ENCODE peak calls at places on chromosomes 5 and 9, in six cellular contexts. Y, V, O, H, C and A are unnamed samples.

GRCh38 chr5:73446631-73447233 is 1.8 kb downstream of the FOXD1 start:
- DNase-seq in V (no peak), C (no peak), O (no peak), H (no peak), Y (no peak), A (no peak)

GRCh38 chr9:124284940-124285441 is 27.2 kb downstream of the NEK6 start:
- DNase-seq in Y (peak; percentile 96), O (no peak), C (no peak), H (no peak), V (peak; percentile 88), A (no peak)

GRCh38 chr5:179615203-179615602 is 8.3 kb downstream of the HNRNPH1 start:
- DNase-seq in C (no peak), Y (no peak), H (no peak), V (no peak), O (no peak), A (no peak)

GRCh38 chr9:104557179-104557634 is 11.8 kb upstream of the OR13C8 start:
- DNase-seq in V (no peak), Y (no peak), H (no peak), O (no peak), C (no peak), A (no peak)

GRCh38 chr9:122318284-122318683 is 52.5 kb upstream of the PTGS1 start:
- DNase-seq in Y (peak; percentile 31), V (peak; percentile 45), C (no peak), O (no peak), H (no peak), A (no peak)

GRCh38 chr5:179732918-179733763 is 519 bp downstream of the MAML1 start:
- DNase-seq in O (peak; percentile 64), V (peak; percentile 40), C (peak; percentile 59), H (peak; percentile 65), Y (peak; percentile 24), A (peak; percentile 73)

GRCh38 chr5:159071382-159071781 is 28.3 kb downstream of the EBF1 start:
- DNase-seq in V (no peak), Y (no peak), O (no peak), C (no peak), H (no peak), A (no peak)

GRCh38 chr9:749712-750111 is 91.8 kb upstream of the DMRT1 start:
- DNase-seq in Y (no peak), C (no peak), V (no peak), O (no peak), H (no peak), A (no peak)

GRCh38 chr5:14672082-14672481 is 7.6 kb downstream of the OTULIN start:
- DNase-seq in O (no peak), Y (no peak), V (no peak), H (no peak), C (no peak), A (no peak)

GRCh38 chr9:122383992-122384461 is 13.2 kb downstream of the PTGS1 start:
- DNase-seq in Y (peak; percentile 88), O (no peak), V (peak; percentile 57), H (no peak), C (no peak), A (no peak)

GRCh38 chr5:54838843-54839242 is 146.6 kb downstream of the ESM1 start:
- DNase-seq in Y (no peak), C (no peak), V (no peak), H (no peak), O (no peak), A (no peak)

GRCh38 chr9:16206560-16206959 is 653.7 kb downstream of the CCDC171 start:
- DNase-seq in Y (no peak), C (no peak), V (no peak), O (no peak), H (no peak), A (no peak)

GRCh38 chr5:153742071-153742470 is 251.6 kb downstream of the GRIA1 start:
- DNase-seq in O (no peak), H (no peak), V (no peak), C (no peak), Y (no peak), A (no peak)

GRCh38 chr5:111278824-111279504 is 54.8 kb downstream of the CAMK4 start:
- DNase-seq in H (peak; percentile 78), O (peak; percentile 71), C (peak; percentile 33), Y (no peak), V (peak; percentile 44), A (peak; percentile 58)

GRCh38 chr5:94266170-94266569 is 352.2 kb downstream of the KIAA0825 start:
- DNase-seq in C (no peak), H (no peak), O (no peak), Y (peak; percentile 30), V (no peak), A (no peak)

GRCh38 chr5:163696270-163696887 is 191.0 kb downstream of the MAT2B start:
- DNase-seq in V (peak; percentile 90), H (peak; percentile 83), O (no peak), Y (peak; percentile 75), C (peak; percentile 33), A (no peak)
- H3K4me3 ChIP-seq in V (no peak overlapping the region), H (no peak overlapping the region), O (no peak overlapping the region), Y (no peak overlapping the region), C (no peak overlapping the region), A (no peak overlapping the region)

GRCh38 chr5:141175933-141176332 is 1.7 kb upstream of the PCDHB8 start:
- DNase-seq in Y (no peak), V (no peak), O (no peak), H (no peak), C (no peak), A (no peak)

DNA sequence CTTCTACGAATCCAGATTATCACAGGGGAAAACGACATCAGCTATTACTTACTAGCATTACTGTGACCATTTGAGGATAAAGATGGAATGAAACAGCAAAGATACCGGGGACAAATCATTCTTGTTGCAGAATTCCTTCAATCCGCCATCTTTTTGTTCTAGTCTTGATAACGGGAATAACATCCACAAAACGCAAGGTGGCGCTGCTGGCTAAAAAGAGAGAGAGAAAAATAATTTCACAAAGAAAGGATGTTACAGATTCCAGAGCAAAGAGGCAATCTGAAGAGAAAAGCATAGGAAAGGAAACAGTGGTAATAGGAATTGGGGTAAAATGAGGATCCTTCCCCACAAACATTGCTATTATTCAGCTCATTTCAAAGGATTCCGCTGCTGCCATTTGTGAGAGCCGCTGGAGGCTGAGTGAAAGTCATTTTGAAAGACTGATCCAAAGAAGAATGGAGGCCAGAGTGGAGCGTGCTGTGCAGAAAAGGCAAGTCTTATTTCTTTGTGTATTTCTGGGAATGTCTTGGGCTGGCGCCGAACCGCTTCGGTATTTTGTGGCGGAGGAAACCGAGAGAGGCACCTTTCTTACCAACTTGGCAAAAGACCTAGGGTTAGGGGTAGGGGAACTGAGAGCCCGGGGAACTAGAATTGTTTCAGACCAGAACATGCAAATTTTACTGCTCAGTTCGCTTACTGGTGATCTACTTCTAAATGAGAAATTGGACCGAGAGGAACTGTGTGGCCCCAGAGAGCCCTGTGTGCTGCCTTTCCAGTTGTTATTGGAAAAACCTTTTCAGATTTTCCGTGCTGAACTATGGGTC is at the start of gene PCDHB7:
- DNase-seq in Y (peak; percentile 33), O (no peak), H (peak; percentile 24), C (no peak), V (peak; percentile 25), A (no peak)
- TF ChIP-seq CTCF in Y (peak; percentile 56), O (peak; percentile 39), H (peak; percentile 34), C (peak; percentile 13), V (peak; percentile 40), A (peak; percentile 11)

GRCh38 chr5:36179950-36180349 is 28.0 kb downstream of the SKP2 start:
- DNase-seq in C (no peak), Y (no peak), H (no peak), V (no peak), O (no peak), A (no peak)

GRCh38 chr5:36177154-36177553 is 25.2 kb downstream of the SKP2 start:
- DNase-seq in Y (no peak), C (no peak), H (no peak), V (no peak), O (no peak), A (no peak)

GRCh38 chr5:36177715-36178556 is 26.0 kb downstream of the SKP2 start:
- DNase-seq in C (peak; percentile 25), V (peak; percentile 79), O (no peak), H (peak; percentile 52), Y (peak; percentile 57), A (no peak)

GRCh38 chr5:36181709-36182262 is 29.9 kb downstream of the SKP2 start:
- DNase-seq in O (no peak), V (no peak), C (no peak), H (no peak), Y (no peak), A (no peak)

DNA sequence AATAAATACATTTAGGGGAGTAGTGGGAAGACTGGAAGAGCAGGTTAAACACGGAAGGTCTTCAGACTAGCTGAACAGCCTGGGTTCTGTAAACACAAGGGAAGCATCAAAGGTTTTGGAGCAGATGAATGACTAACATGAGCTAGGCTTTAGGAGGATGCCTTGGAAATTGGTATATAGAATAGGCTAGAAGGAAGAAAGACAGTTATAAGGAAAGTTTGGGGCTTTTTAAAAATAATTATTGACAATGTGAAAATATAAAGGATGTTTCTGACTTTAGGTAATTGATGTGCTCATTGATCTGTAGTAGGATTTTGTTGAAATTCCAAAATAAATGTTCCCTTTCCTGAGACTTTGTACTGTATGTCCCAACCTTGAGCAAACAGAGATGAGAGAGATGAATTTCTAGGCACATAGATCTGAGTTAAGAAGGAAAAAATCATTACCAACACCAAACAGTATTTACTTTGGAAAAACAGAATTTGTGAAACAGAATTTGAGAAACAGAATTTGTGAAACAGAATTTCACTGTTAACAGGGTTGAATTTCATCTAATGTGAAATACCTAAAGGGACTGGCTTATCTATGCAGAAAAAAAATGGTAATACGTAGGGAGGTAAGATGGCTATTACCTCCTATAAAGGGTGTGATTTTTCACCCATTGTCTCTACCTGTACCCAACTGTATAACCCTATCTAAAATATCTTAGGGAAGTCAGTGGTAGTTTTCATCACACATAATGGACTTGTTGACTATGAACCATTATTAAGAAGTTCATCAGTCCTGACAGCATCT is 28.8 kb downstream of the SKP2 start:
- DNase-seq in H (no peak), O (no peak), V (no peak), C (no peak), Y (no peak), A (no peak)
- H3K4me3 ChIP-seq in H (no peak overlapping the region), O (no peak overlapping the region), V (no peak overlapping the region), C (no peak overlapping the region), Y (no peak overlapping the region), A (no peak overlapping the region)

GRCh38 chr9:73229543-73229942 is 77.9 kb downstream of the ANXA1 start:
- DNase-seq in V (no peak), Y (no peak), O (no peak), C (no peak), H (no peak), A (no peak)
- TF ChIP-seq CTCF in V (no peak), Y (no peak), O (no peak), C (no peak), H (no peak), A (no peak)

GRCh38 chr9:3769646-3770045 is 243.8 kb upstream of the RFX3 start:
- DNase-seq in V (no peak), H (no peak), C (no peak), O (no peak), Y (no peak), A (no peak)
- H3K4me3 ChIP-seq in V (no peak overlapping the region), H (no peak overlapping the region), C (no peak overlapping the region), O (no peak overlapping the region), Y (no peak overlapping the region), A (no peak overlapping the region)

DNA sequence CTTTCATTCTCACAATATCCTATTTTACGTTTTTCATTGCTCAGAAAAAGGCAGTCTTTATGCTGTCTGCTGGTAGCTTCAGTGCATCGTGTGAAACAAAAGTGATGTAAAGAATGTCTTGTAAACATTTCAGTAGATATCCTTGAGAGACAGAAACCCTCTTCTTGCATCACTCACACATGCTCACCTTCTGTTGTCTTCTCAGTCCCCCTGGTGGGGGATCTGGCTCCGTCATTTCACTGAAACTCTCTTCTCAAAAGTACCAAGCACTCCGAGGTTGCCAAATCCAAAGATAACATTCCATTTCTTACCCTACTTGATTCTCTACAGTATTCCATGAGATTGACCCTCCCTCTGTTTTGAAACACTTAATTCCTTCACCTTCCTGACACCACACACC is 46.1 kb upstream of the PCA3 start:
- DNase-seq in H (no peak), C (no peak), Y (no peak), V (no peak), O (no peak), A (no peak)
- TF ChIP-seq CTCF in H (no peak), C (no peak), Y (no peak), V (no peak), O (no peak), A (no peak)